ENCODE peak calls at places on chromosomes 2 and 18, in nine cellular contexts. One of them, this sample, is unnamed.

GRCh38 chr2:210917465-210917864 is 361.1 kb downstream of the CPS1 start:
- DNase-seq in stimulated activated CD8-positive, alpha-beta memory T cell treated with anti-CD3 and anti-CD28 coated beads, Interleukin-7, amount 100 ng/mL, for 24 hours: no peak
- DNase-seq in fibroblast of lung: no peak
- DNase-seq in aorta: no peak
- DNase-seq in iris pigment epithelial cell: no peak
- DNase-seq in GDM1: no peak
- DNase-seq in HCEC 1CT: no peak
- DNase-seq in A549: no peak
- DNase-seq in Panc1: no peak
- DNase-seq in this sample: no peak

GRCh38 chr18:5294618-5295230 is 802 bp downstream of the ZBTB14 start:
- DNase-seq in stimulated activated CD8-positive, alpha-beta memory T cell treated with anti-CD3 and anti-CD28 coated beads, Interleukin-7, amount 100 ng/mL, for 24 hours: peak
- DNase-seq in fibroblast of lung: peak
- DNase-seq in aorta: peak
- DNase-seq in iris pigment epithelial cell: peak
- DNase-seq in GDM1: peak
- DNase-seq in HCEC 1CT: peak
- DNase-seq in A549: peak
- DNase-seq in Panc1: no peak
- DNase-seq in this sample: no peak

GRCh38 chr2:25258814-25259743 is 82.6 kb downstream of the DNMT3A start:
- DNase-seq in stimulated activated CD8-positive, alpha-beta memory T cell treated with anti-CD3 and anti-CD28 coated beads, Interleukin-7, amount 100 ng/mL, for 24 hours: no peak
- DNase-seq in fibroblast of lung: no peak
- DNase-seq in aorta: no peak
- DNase-seq in iris pigment epithelial cell: no peak
- DNase-seq in GDM1: no peak
- DNase-seq in HCEC 1CT: no peak
- DNase-seq in A549: no peak
- DNase-seq in Panc1: no peak
- DNase-seq in this sample: no peak

GRCh38 chr2:227016894-227017293 is 147.1 kb downstream of the COL4A4 start:
- DNase-seq in stimulated activated CD8-positive, alpha-beta memory T cell treated with anti-CD3 and anti-CD28 coated beads, Interleukin-7, amount 100 ng/mL, for 24 hours: no peak
- DNase-seq in fibroblast of lung: no peak
- DNase-seq in aorta: no peak
- DNase-seq in iris pigment epithelial cell: no peak
- DNase-seq in GDM1: no peak
- DNase-seq in HCEC 1CT: no peak
- DNase-seq in A549: no peak
- DNase-seq in Panc1: no peak
- DNase-seq in this sample: no peak

GRCh38 chr2:7692657-7693161 is 775.5 kb downstream of the RNF144A start:
- DNase-seq in stimulated activated CD8-positive, alpha-beta memory T cell treated with anti-CD3 and anti-CD28 coated beads, Interleukin-7, amount 100 ng/mL, for 24 hours: no peak
- DNase-seq in fibroblast of lung: peak
- DNase-seq in aorta: peak
- DNase-seq in iris pigment epithelial cell: peak
- DNase-seq in GDM1: no peak
- DNase-seq in HCEC 1CT: no peak
- DNase-seq in A549: no peak
- DNase-seq in Panc1: no peak
- DNase-seq in this sample: peak

GRCh38 chr2:47187124-47187523 is 32.0 kb upstream of the STPG4 start:
- DNase-seq in stimulated activated CD8-positive, alpha-beta memory T cell treated with anti-CD3 and anti-CD28 coated beads, Interleukin-7, amount 100 ng/mL, for 24 hours: no peak
- DNase-seq in fibroblast of lung: no peak
- DNase-seq in aorta: no peak
- DNase-seq in iris pigment epithelial cell: no peak
- DNase-seq in GDM1: no peak
- DNase-seq in HCEC 1CT: no peak
- DNase-seq in A549: no peak
- DNase-seq in Panc1: no peak
- DNase-seq in this sample: no peak

GRCh38 chr2:213214209-213214608 is 62.8 kb upstream of the IKZF2 start:
- DNase-seq in stimulated activated CD8-positive, alpha-beta memory T cell treated with anti-CD3 and anti-CD28 coated beads, Interleukin-7, amount 100 ng/mL, for 24 hours: no peak
- DNase-seq in fibroblast of lung: no peak
- DNase-seq in aorta: no peak
- DNase-seq in iris pigment epithelial cell: no peak
- DNase-seq in GDM1: no peak
- DNase-seq in HCEC 1CT: no peak
- DNase-seq in A549: no peak
- DNase-seq in Panc1: no peak
- DNase-seq in this sample: no peak

GRCh38 chr2:205746408-205746785 is 64.1 kb downstream of the NRP2 start:
- DNase-seq in stimulated activated CD8-positive, alpha-beta memory T cell treated with anti-CD3 and anti-CD28 coated beads, Interleukin-7, amount 100 ng/mL, for 24 hours: no peak
- DNase-seq in fibroblast of lung: no peak
- DNase-seq in aorta: no peak
- DNase-seq in iris pigment epithelial cell: no peak
- DNase-seq in GDM1: no peak
- DNase-seq in HCEC 1CT: no peak
- DNase-seq in A549: no peak
- DNase-seq in Panc1: no peak
- DNase-seq in this sample: no peak

GRCh38 chr2:165494568-165494967 is 25.1 kb downstream of the CSRNP3 start:
- DNase-seq in stimulated activated CD8-positive, alpha-beta memory T cell treated with anti-CD3 and anti-CD28 coated beads, Interleukin-7, amount 100 ng/mL, for 24 hours: no peak
- DNase-seq in fibroblast of lung: no peak
- DNase-seq in aorta: no peak
- DNase-seq in iris pigment epithelial cell: no peak
- DNase-seq in GDM1: no peak
- DNase-seq in HCEC 1CT: no peak
- DNase-seq in A549: no peak
- DNase-seq in Panc1: no peak
- DNase-seq in this sample: no peak